ENCODE peak calls at places on chromosomes 11 and 22, in five cellular contexts. Q is Caco-2; P is activated CD4-positive, alpha-beta T cell treated with anti-CD3 and anti-CD28 coated beads for 24 hours; X is CMK; N is astrocyte of the spinal cord. R is an unnamed sample.

GRCh38 chr11:118051611-118052461 is 25.0 kb upstream of the TMPRSS4 start:
- DNase-seq in Q (peak; percentile 31), P (peak; percentile 33), X (no peak), N (no peak), R (no peak)

GRCh38 chr11:61141601-61142028 is 19.6 kb downstream of the VPS37C start:
- DNase-seq in Q (no peak), P (no peak), X (no peak), N (no peak), R (no peak)

GRCh38 chr11:57475671-57476222 is 15.4 kb downstream of the RTN4RL2 start:
- DNase-seq in Q (no peak), P (no peak), X (no peak), N (no peak), R (no peak)

GRCh38 chr22:39240841-39241631 is 3.7 kb downstream of the PDGFB start:
- DNase-seq in Q (peak; percentile 96), P (no peak), X (no peak), N (no peak), R (peak; percentile 72)

GRCh38 chr22:35275580-35275979 is 18.3 kb downstream of the HMGXB4 start:
- DNase-seq in Q (no peak), P (no peak), X (no peak), N (peak; percentile 12), R (no peak)

GRCh38 chr11:81070948-81071347 is 1630.1 kb upstream of the TENM4 start:
- DNase-seq in Q (no peak), P (no peak), X (peak; percentile 54), N (no peak), R (no peak)

GRCh38 chr11:90525962-90526361 is 303.1 kb upstream of the CHORDC1 start:
- DNase-seq in Q (no peak), P (no peak), X (peak; percentile 30), N (no peak), R (no peak)

GRCh38 chr11:75261902-75262361 is 21.4 kb downstream of the TPBGL start:
- DNase-seq in Q (peak; percentile 31), P (no peak), X (no peak), N (no peak), R (no peak)

GRCh38 chr11:123085497-123085896 is 23.6 kb upstream of the HSPA8 start:
- DNase-seq in Q (peak; percentile 1), P (no peak), X (no peak), N (no peak), R (no peak)

GRCh38 chr11:101523634-101524260 is 60.1 kb downstream of the TRPC6 start:
- DNase-seq in Q (no peak), P (no peak), X (no peak), N (no peak), R (no peak)

GRCh38 chr11:13695886-13696285 is 27.4 kb downstream of the FAR1 start:
- DNase-seq in Q (no peak), P (no peak), X (no peak), N (no peak), R (no peak)

GRCh38 chr11:62599909-62600308 is 1.8 kb downstream of the MTA2 start:
- DNase-seq in Q (no peak), P (no peak), X (no peak), N (no peak), R (no peak)

GRCh38 chr22:20441631-20442484 is 4.2 kb upstream of the SCARF2 start:
- DNase-seq in Q (no peak), P (no peak), X (no peak), N (no peak), R (no peak)

GRCh38 chr11:65445604-65446445 is 23.2 kb downstream of the NEAT1 start:
- DNase-seq in Q (no peak), P (no peak), X (no peak), N (peak; percentile 38), R (no peak)

GRCh38 chr11:118342503-118343161 is at the start of gene CD3D:
- DNase-seq in Q (no peak), P (peak; percentile 43), X (no peak), N (no peak), R (no peak)

GRCh38 chr11:368414-369335 is 624 bp upstream of the B4GALNT4 start:
- DNase-seq in Q (no peak), P (no peak), X (no peak), N (no peak), R (peak; percentile 73)

GRCh38 chr11:8683115-8683807 is 669 bp downstream of the RPL27A start:
- DNase-seq in Q (no peak), P (no peak), X (no peak), N (no peak), R (no peak)

GRCh38 chr11:8567597-8568198 is 26.3 kb downstream of the STK33 start:
- DNase-seq in Q (no peak), P (no peak), X (no peak), N (peak; percentile 30), R (no peak)

GRCh38 chr22:36977947-36978660 is 41.1 kb downstream of the TST start:
- DNase-seq in Q (peak; percentile 85), P (peak; percentile 86), X (no peak), N (peak; percentile 75), R (peak; percentile 77)

GRCh38 chr11:73461844-73462435 is 85.7 kb downstream of the RELT start:
- DNase-seq in Q (no peak), P (no peak), X (no peak), N (no peak), R (no peak)

GRCh38 chr22:37930270-37930951 is 23.0 kb downstream of the C22orf23 start:
- DNase-seq in Q (no peak), P (no peak), X (no peak), N (no peak), R (peak; percentile 76)

GRCh38 chr11:131077340-131077739 is 161.1 kb upstream of the SNX19 start:
- DNase-seq in Q (no peak), P (no peak), X (no peak), N (no peak), R (no peak)

GRCh38 chr22:37906364-37907008 is 389 bp downstream of the MICALL1 start:
- DNase-seq in Q (no peak), P (no peak), X (no peak), N (no peak), R (no peak)

GRCh38 chr11:88482871-88483301 is 145.3 kb upstream of the CTSC start:
- DNase-seq in Q (no peak), P (no peak), X (no peak), N (peak; percentile 32), R (no peak)

GRCh38 chr22:42321908-42322561 is 51.6 kb upstream of the TCF20 start:
- DNase-seq in Q (no peak), P (no peak), X (no peak), N (no peak), R (no peak)

GRCh38 chr11:130068546-130068985 is 1.1 kb upstream of the APLP2 start:
- DNase-seq in Q (no peak), P (no peak), X (no peak), N (no peak), R (no peak)

R was measured in HuH-7.5.